ENCODE peak calls at places on chromosomes 4 and X, in six cellular contexts. J is IMR-90, B is Peyer's patch, V is tibial nerve, N is prostate gland, W is transverse colon. G is an unnamed sample.

GRCh38 chr4:179981161-179981560 is 2262.0 kb upstream of the TENM3 start:
- DNase-seq in J (no peak), N (no peak), V (no peak), W (no peak), B (no peak), G (no peak)

GRCh38 chr4:167854881-167855280 is 237.5 kb upstream of the ANXA10 start:
- DNase-seq in V (no peak), B (no peak), J (no peak), N (no peak), W (no peak), G (no peak)

GRCh38 chr4:189046642-189047041 is 894.0 kb upstream of the FRG1 start:
- DNase-seq in V (no peak), W (no peak), B (no peak), N (no peak), J (peak), G (no peak)

GRCh38 chrX:132664273-132664672 is 175.4 kb upstream of the MBNL3 start:
- DNase-seq in J (no peak), V (no peak), N (no peak), B (no peak), W (no peak), G (no peak)

GRCh38 chrX:44432641-44433040 is 89.2 kb upstream of the EFHC2 start:
- DNase-seq in W (no peak), B (no peak), N (peak), V (no peak), J (peak), G (no peak)

GRCh38 chr4:53601251-53601764 is 10.0 kb upstream of the LNX1 start:
- DNase-seq in V (peak), B (no peak), W (peak), N (no peak), J (no peak), G (peak)

GRCh38 chrX:19799319-19800182 is 87.8 kb downstream of the SH3KBP1 start:
- DNase-seq in W (no peak), B (no peak), V (no peak), N (no peak), J (peak), G (peak)

GRCh38 chrX:71637253-71637618 is 18.9 kb upstream of the CXCR3 start:
- DNase-seq in V (no peak), W (no peak), J (peak), B (no peak), N (no peak), G (no peak)

GRCh38 chr4:156977435-156978160 is 6.0 kb upstream of the PDGFC start:
- DNase-seq in W (no peak), N (no peak), B (no peak), J (peak), V (no peak), G (no peak)

GRCh38 chr4:7763788-7764187 is 175.9 kb downstream of the AFAP1 start:
- DNase-seq in N (no peak), V (no peak), B (no peak), J (peak), W (no peak), G (no peak)

GRCh38 chrX:54043696-54044125 is 562 bp downstream of the PHF8 start:
- DNase-seq in N (peak), J (peak), W (peak), V (peak), B (peak), G (no peak)

GRCh38 chr4:184471872-184472539 is 2.3 kb downstream of the IRF2 start:
- DNase-seq in N (peak), B (no peak), J (peak), W (peak), V (no peak), G (no peak)

GRCh38 chrX:16651422-16651821 is 1.5 kb downstream of the S100G start:
- DNase-seq in J (no peak), N (no peak), W (no peak), V (no peak), B (no peak), G (no peak)

GRCh38 chr4:174156239-174156826 is 127.1 kb downstream of the FBXO8 start:
- DNase-seq in V (no peak), W (no peak), B (no peak), N (no peak), J (peak), G (no peak)

GRCh38 chrX:106954041-106954440 is 33.8 kb downstream of the CLDN2 start:
- DNase-seq in W (no peak), J (no peak), B (no peak), V (no peak), N (no peak), G (no peak)

GRCh38 chrX:153954618-153955450 is 10.4 kb upstream of the RENBP start:
- DNase-seq in V (no peak), B (no peak), W (no peak), N (no peak), J (no peak), G (no peak)

GRCh38 chrX:150164971-150165605 is 198.0 kb upstream of the MAMLD1 start:
- DNase-seq in N (no peak), J (no peak), B (no peak), W (no peak), V (no peak), G (no peak)

DNA sequence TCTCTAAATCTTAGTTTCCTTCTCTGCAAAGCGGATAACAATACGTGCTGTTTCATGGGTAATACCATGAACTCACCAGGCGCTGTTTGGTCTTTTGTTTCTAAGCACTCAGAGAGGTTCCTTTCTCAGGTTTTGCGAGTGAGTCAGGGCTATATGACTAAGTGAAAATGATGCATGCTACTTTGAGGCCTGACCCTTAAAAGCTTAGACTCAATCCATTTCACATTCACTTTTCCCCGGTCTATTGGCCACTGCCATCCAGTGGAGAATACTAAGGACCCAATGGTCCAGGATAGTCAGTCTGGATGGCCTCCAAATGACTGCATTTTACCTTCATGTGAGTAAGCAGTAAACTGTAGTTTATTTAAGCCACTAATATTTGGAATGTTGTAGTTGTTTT is 400.8 kb upstream of the SLIT2 start:
- DNase-seq in V (no peak), N (no peak), W (no peak), B (no peak), J (peak), G (no peak)
- H3K27ac ChIP-seq in V (no peak), N (no peak), W (no peak), B (no peak), J (no peak), G (no peak)

DNA sequence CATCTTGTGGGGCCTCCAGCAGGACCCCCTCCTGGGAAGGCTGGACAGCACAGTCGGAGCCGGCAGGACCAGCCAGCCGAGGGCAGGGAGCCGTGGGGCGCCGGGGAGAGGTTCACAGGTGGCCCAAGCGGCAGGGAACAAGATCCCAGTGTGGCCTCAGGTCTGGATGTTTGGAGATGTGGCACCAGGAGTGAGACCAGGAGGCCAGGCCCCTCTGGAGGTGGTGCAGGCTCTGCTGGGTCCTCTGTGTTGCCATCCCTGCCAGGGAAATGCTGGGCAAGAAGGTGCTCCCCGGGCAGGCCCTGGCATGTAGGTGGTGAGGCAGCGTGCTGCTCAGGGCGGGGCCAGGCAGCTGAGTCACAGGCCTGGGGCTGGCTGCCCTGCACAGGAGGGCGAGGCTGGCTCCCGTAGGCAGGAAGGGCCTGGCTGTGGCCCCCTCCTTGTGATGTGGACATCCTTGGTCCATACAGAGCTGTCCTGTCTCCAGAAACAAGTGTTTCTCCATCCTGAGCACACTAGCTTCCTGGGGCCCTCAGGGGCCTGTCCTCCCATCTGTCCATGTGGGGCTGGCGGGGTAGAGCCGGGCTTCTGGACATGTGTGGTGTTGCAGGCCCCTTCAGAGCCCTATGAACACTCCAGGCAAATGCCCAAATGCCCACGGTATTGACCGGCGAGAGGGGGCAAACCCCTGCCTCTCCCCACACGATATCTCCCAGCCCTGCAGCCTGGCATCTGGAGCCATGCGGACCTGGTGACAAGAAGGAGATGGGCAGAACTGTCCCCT is 4.8 kb upstream of the HGFAC start:
- DNase-seq in W (peak), J (peak), N (peak), V (no peak), B (no peak), G (no peak)
- TF ChIP-seq POLR2A in W (no peak), J (no peak), N (peak), V (no peak), B (no peak), G (no peak)

GRCh38 chr4:1851160-1851559 is 4.8 kb downstream of the LETM1 start:
- DNase-seq in V (no peak), J (no peak), W (no peak), B (no peak), N (no peak), G (no peak)
- H3K27ac ChIP-seq in V (peak), J (no peak), W (no peak), B (no peak), N (no peak), G (peak)

DNA sequence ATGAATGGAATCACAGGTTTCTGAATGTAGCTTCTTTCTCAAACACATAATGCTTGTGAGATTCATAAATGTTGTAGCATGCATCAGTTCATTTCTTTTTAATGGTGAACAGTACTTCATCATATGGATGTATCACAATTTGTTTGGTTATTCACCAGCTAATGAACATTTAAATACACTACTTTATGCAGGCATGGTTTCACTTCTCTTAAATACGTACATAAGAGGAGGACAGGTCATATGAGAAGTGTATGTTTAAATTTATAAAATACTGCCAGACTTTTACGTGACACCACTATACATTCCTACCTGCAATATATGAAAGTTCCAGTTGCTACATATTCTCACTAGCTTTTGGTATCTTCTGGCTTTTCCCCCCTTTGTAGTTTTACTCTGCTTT is 65.4 kb downstream of the ANKRD17 start:
- DNase-seq in N (no peak), J (no peak), B (no peak), V (no peak), W (no peak), G (no peak)
- TF ChIP-seq POLR2A in N (no peak), J (no peak), B (no peak), V (no peak), W (no peak), G (no peak)

GRCh38 chr4:120749445-120750151 is 172.9 kb downstream of the PRDM5 start:
- DNase-seq in J (no peak), W (peak), N (no peak), V (no peak), B (no peak), G (no peak)
- H3K27ac ChIP-seq in J (no peak), W (no peak), N (no peak), V (no peak), B (no peak), G (no peak)

DNA sequence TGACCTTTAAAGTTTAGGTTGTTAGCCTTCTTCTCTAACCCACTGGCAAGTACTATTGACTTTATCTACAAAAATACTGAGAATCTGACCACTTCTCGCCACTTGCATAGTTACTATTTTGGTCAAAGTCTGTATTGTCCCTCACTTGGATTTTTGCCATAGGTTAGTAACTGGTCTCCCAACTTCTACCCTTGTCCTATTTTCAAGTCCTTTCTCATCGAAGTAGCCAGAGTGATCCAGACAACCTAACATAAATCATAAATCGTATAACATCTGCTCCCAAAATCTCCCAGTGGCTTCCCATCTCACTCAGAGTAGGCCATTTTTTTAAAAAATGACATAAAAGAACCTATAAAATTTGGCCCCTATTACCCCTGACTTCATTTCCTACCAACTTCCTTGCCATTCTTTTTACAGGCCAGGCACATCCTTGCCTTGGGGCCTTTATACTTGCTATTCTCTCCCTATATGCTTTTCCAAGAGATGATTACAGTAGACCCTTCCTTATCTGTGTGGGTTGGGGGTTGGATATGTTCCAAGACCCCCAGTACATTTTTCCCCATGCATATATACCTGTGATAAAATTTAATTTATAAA is 29.0 kb downstream of the WDFY3 start:
- DNase-seq in J (no peak), V (no peak), B (no peak), N (no peak), W (no peak), G (no peak)
- TF ChIP-seq POLR2A in J (no peak), V (no peak), B (no peak), N (no peak), W (no peak), G (no peak)

DNA sequence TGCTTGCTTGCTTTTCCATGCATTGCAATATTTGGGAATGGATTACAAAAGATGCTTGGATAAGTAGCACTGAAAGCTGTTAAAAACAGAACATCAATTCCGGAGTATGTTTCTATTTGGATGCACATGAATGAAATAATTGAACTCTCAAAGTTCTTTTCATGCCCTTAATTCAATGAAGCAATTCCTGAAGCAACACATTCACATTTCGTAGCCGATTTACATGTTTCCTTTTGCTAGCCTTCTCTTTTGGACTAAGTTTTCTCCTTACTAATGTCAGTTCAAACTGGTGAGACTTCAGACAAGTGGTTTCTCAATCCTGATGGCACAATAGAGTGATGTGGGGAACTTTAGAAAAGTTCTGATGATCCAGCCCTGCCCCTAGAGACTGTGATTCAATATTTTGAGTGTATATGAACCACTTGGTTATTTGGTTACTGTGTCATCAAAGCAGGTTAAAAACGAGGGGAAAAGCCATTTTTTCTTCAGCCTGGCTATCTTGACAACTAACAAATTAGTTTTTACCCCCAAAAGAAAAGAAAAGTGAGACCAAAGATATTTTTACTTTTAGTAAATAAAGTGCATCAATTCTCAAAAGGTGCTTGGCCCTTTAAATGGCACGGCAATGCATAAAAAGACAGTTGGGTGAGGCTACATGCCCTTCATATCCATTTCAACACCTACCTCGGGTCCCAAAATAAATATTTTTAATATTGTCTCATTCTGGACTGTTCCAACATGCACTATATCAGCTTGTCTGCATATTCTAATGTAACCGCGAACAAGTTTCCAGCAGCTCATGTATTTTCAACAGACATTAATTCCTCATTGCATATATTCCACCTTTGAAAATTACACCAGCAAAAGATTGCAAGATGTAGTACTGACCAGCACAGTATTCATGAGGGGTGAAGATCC is 90.1 kb upstream of the RPL34 start:
- DNase-seq in J (no peak), B (no peak), N (no peak), V (no peak), W (no peak), G (no peak)
- H3K27ac ChIP-seq in J (no peak), B (no peak), N (no peak), V (no peak), W (no peak), G (no peak)

GRCh38 chrX:101931494-101932248 is at the start of gene ZMAT1:
- DNase-seq in J (peak), B (peak), W (peak), N (peak), V (peak), G (peak)
- TF ChIP-seq POLR2A in J (no peak), B (peak), W (peak), N (peak), V (peak), G (no peak)

GRCh38 chrX:23333842-23334535 is 660 bp upstream of the PTCHD1 start:
- DNase-seq in N (peak), B (no peak), W (peak), J (no peak), V (no peak), G (peak)
- H3K27ac ChIP-seq in N (no peak), B (no peak), W (peak), J (no peak), V (no peak), G (no peak)

GRCh38 chrX:119791437-119792231 is at the start of gene RPL39:
- DNase-seq in N (peak), J (peak), B (peak), W (peak), V (peak), G (peak)
- TF ChIP-seq POLR2A in N (peak), J (peak), B (peak), W (peak), V (peak), G (peak)